ENCODE peak calls at places on chromosomes 12 and 14, in five cellular contexts. G is AG09309, K is fibroblast of mammary gland, W is KG1, J is GM12892. T is an unnamed sample.

GRCh38 chr12:47776471-47777143 is 3.6 kb downstream of the SLC48A1 start:
- DNase-seq in G (peak; percentile 33), W (no peak), J (no peak), K (peak; percentile 50), T (peak; percentile 50)

GRCh38 chr12:114430306-114430705 is 24.4 kb upstream of the TBX5 start:
- DNase-seq in K (peak; percentile 97), W (no peak), J (no peak), G (peak; percentile 83), T (no peak)

GRCh38 chr14:71474866-71475265 is 457.4 kb upstream of the RGS6 start:
- DNase-seq in G (no peak), K (no peak), J (no peak), W (no peak), T (no peak)

GRCh38 chr12:2429032-2429431 is 365.7 kb upstream of the FKBP4 start:
- DNase-seq in J (no peak), G (no peak), W (no peak), K (peak; percentile 53), T (no peak)

GRCh38 chr12:104056419-104056972 is 6.5 kb upstream of the GLT8D2 start:
- DNase-seq in J (no peak), K (no peak), G (no peak), W (no peak), T (no peak)

GRCh38 chr12:132280436-132280835 is 49.0 kb downstream of the GALNT9 start:
- DNase-seq in J (no peak), K (no peak), W (no peak), G (no peak), T (no peak)

GRCh38 chr14:73358187-73358586 is 100.2 kb downstream of the NUMB start:
- DNase-seq in K (no peak), J (no peak), G (no peak), W (no peak), T (no peak)

GRCh38 chr14:29853272-29853671 is 74.4 kb downstream of the PRKD1 start:
- DNase-seq in W (no peak), K (no peak), G (no peak), J (no peak), T (no peak)

GRCh38 chr14:21486640-21487087 is 9.7 kb downstream of the TOX4 start:
- DNase-seq in W (no peak), G (peak; percentile 47), J (no peak), K (peak; percentile 57), T (peak; percentile 42)

GRCh38 chr14:30822080-30822571 is 52.2 kb upstream of the COCH start:
- DNase-seq in W (no peak), J (no peak), G (no peak), K (no peak), T (no peak)

GRCh38 chr14:99792551-99793212 is 531 bp upstream of the EML1 start:
- DNase-seq in G (no peak), K (peak; percentile 29), W (no peak), J (no peak), T (no peak)

GRCh38 chr12:116552750-116553383 is 6.3 kb upstream of the MAP1LC3B2 start:
- DNase-seq in K (no peak), W (no peak), G (no peak), J (no peak), T (no peak)

GRCh38 chr14:89680156-89680555 is 263.1 kb upstream of the FOXN3 start:
- DNase-seq in K (no peak), G (no peak), J (no peak), W (no peak), T (no peak)

GRCh38 chr14:102625564-102626296 is 33.3 kb downstream of the RCOR1 start:
- DNase-seq in W (no peak), J (no peak), G (no peak), K (no peak), T (no peak)

GRCh38 chr12:25087596-25087995 is 107.4 kb downstream of the DNAI7 start:
- DNase-seq in G (no peak), W (no peak), K (no peak), J (no peak), T (no peak)

GRCh38 chr12:46530373-46531056 is 157.9 kb upstream of the SLC38A2 start:
- DNase-seq in G (no peak), K (no peak), W (no peak), J (no peak), T (no peak)

GRCh38 chr12:62660763-62661162 is 194.1 kb downstream of the MON2 start:
- DNase-seq in K (peak; percentile 89), W (no peak), J (no peak), G (peak; percentile 73), T (peak; percentile 58)

GRCh38 chr12:88156075-88156654 is 14.1 kb downstream of the TMTC3 start:
- DNase-seq in W (no peak), K (no peak), G (no peak), J (no peak), T (no peak)

GRCh38 chr12:1594045-1594294 is 411 bp downstream of the FBXL14 start:
- DNase-seq in K (no peak), J (peak; percentile 52), W (no peak), G (no peak), T (no peak)

GRCh38 chr12:124592481-124593160 is 25.2 kb upstream of the NCOR2 start:
- DNase-seq in W (no peak), J (no peak), G (no peak), K (no peak), T (peak; percentile 11)

GRCh38 chr12:41970744-41971143 is 173.9 kb downstream of the GXYLT1 start:
- DNase-seq in K (no peak), W (no peak), G (no peak), J (no peak), T (peak; percentile 52)

GRCh38 chr12:57235012-57235727 is 5.7 kb downstream of the SHMT2 start:
- DNase-seq in W (no peak), G (no peak), K (no peak), J (no peak), T (no peak)

GRCh38 chr12:64180951-64181350 is 41.1 kb downstream of the KICS2 start:
- DNase-seq in J (no peak), K (peak; percentile 83), G (no peak), W (no peak), T (peak; percentile 74)

GRCh38 chr14:92693998-92694780 is 54.2 kb downstream of the LGMN start:
- DNase-seq in J (no peak), W (no peak), K (no peak), G (no peak), T (peak; percentile 68)

GRCh38 chr14:73973497-73973896 is 23.4 kb downstream of the COQ6 start:
- DNase-seq in K (no peak), J (no peak), W (no peak), G (no peak), T (no peak)

GRCh38 chr12:71746983-71747611 is 7.6 kb upstream of the RAB21 start:
- DNase-seq in W (peak; percentile 41), K (peak; percentile 75), J (no peak), G (peak; percentile 46), T (peak; percentile 68)

GRCh38 chr14:23640524-23641141 is 4.5 kb downstream of the DHRS2 start:
- DNase-seq in K (peak; percentile 88), G (peak; percentile 74), J (no peak), W (no peak), T (no peak)

GRCh38 chr14:45253754-45254300 is 825 bp upstream of the MIS18BP1 start:
- DNase-seq in J (no peak), W (no peak), K (peak; percentile 48), G (no peak), T (peak; percentile 27)

GRCh38 chr14:104935955-104936354 is 11.3 kb downstream of the PLD4 start:
- DNase-seq in W (no peak), J (no peak), K (no peak), G (no peak), T (no peak)

GRCh38 chr12:56714431-56714929 is 10.6 kb downstream of the NACA start:
- DNase-seq in J (no peak), G (no peak), W (no peak), K (no peak), T (no peak)

GRCh38 chr14:100302616-100303015 is 3.6 kb downstream of the SLC25A29 start:
- DNase-seq in W (no peak), J (no peak), G (no peak), K (no peak), T (peak; percentile 21)

GRCh38 chr12:12538535-12538934 is 24.1 kb downstream of the DUSP16 start:
- DNase-seq in K (no peak), W (no peak), J (no peak), G (no peak), T (no peak)

T was measured in renal cortical epithelial cell.